ENCODE peak calls at places on chromosome 17, in nine cellular contexts. One of them, this sample, is unnamed.

GRCh38 chr17:7109461-7110322 is 4.9 kb downstream of the ASGR2 start:
- ATAC-seq in psoas muscle: no peak
- ATAC-seq in activated naive CD8-positive, alpha-beta T cell treated with anti-CD3 and anti-CD28 coated beads, Interleukin-2, amount 10 ng/mL, durations not matched to agents 7 days and 5 days: no peak
- ATAC-seq in left lung: no peak
- ATAC-seq in Right ventricle myocardium inferior: no peak
- ATAC-seq in CD4-positive, alpha-beta T cell: no peak
- ATAC-seq in heart left ventricle: no peak
- ATAC-seq in T-helper 17 cell: no peak
- ATAC-seq in left cardiac atrium: no peak
- ATAC-seq in this sample: no peak

GRCh38 chr17:9329251-9329921 is 246.2 kb downstream of the STX8 start:
- ATAC-seq in psoas muscle: peak; percentile 52
- ATAC-seq in activated naive CD8-positive, alpha-beta T cell treated with anti-CD3 and anti-CD28 coated beads, Interleukin-2, amount 10 ng/mL, durations not matched to agents 7 days and 5 days: no peak
- ATAC-seq in left lung: no peak
- ATAC-seq in Right ventricle myocardium inferior: no peak
- ATAC-seq in CD4-positive, alpha-beta T cell: no peak
- ATAC-seq in heart left ventricle: peak; percentile 89
- ATAC-seq in T-helper 17 cell: no peak
- ATAC-seq in left cardiac atrium: no peak
- ATAC-seq in this sample: no peak

GRCh38 chr17:40443988-40444899 is 994 bp downstream of the IGFBP4 start:
- ATAC-seq in psoas muscle: no peak
- ATAC-seq in activated naive CD8-positive, alpha-beta T cell treated with anti-CD3 and anti-CD28 coated beads, Interleukin-2, amount 10 ng/mL, durations not matched to agents 7 days and 5 days: peak; percentile 8
- ATAC-seq in left lung: no peak
- ATAC-seq in Right ventricle myocardium inferior: no peak
- ATAC-seq in CD4-positive, alpha-beta T cell: peak; percentile 9
- ATAC-seq in heart left ventricle: no peak
- ATAC-seq in T-helper 17 cell: peak; percentile 20
- ATAC-seq in left cardiac atrium: no peak
- ATAC-seq in this sample: no peak

GRCh38 chr17:55524440-55525220 is 13.4 kb upstream of the SMIM36 start:
- ATAC-seq in psoas muscle: no peak
- ATAC-seq in activated naive CD8-positive, alpha-beta T cell treated with anti-CD3 and anti-CD28 coated beads, Interleukin-2, amount 10 ng/mL, durations not matched to agents 7 days and 5 days: no peak
- ATAC-seq in left lung: no peak
- ATAC-seq in Right ventricle myocardium inferior: no peak
- ATAC-seq in CD4-positive, alpha-beta T cell: no peak
- ATAC-seq in heart left ventricle: no peak
- ATAC-seq in T-helper 17 cell: no peak
- ATAC-seq in left cardiac atrium: no peak
- ATAC-seq in this sample: no peak

GRCh38 chr17:1865252-1866037 is 35.6 kb downstream of the RPA1 start:
- ATAC-seq in psoas muscle: peak; percentile 44
- ATAC-seq in activated naive CD8-positive, alpha-beta T cell treated with anti-CD3 and anti-CD28 coated beads, Interleukin-2, amount 10 ng/mL, durations not matched to agents 7 days and 5 days: peak; percentile 37
- ATAC-seq in left lung: peak; percentile 85
- ATAC-seq in Right ventricle myocardium inferior: no peak
- ATAC-seq in CD4-positive, alpha-beta T cell: peak; percentile 70
- ATAC-seq in heart left ventricle: peak; percentile 51
- ATAC-seq in T-helper 17 cell: peak; percentile 68
- ATAC-seq in left cardiac atrium: no peak
- ATAC-seq in this sample: no peak

GRCh38 chr17:70059649-70060048 is 15.4 kb upstream of the KCNJ16 start:
- ATAC-seq in psoas muscle: no peak
- ATAC-seq in activated naive CD8-positive, alpha-beta T cell treated with anti-CD3 and anti-CD28 coated beads, Interleukin-2, amount 10 ng/mL, durations not matched to agents 7 days and 5 days: no peak
- ATAC-seq in left lung: no peak
- ATAC-seq in Right ventricle myocardium inferior: no peak
- ATAC-seq in CD4-positive, alpha-beta T cell: no peak
- ATAC-seq in heart left ventricle: peak; percentile 59
- ATAC-seq in T-helper 17 cell: no peak
- ATAC-seq in left cardiac atrium: no peak
- ATAC-seq in this sample: no peak

GRCh38 chr17:11901901-11902300 is 95.4 kb downstream of the ZNF18 start:
- ATAC-seq in psoas muscle: no peak
- ATAC-seq in activated naive CD8-positive, alpha-beta T cell treated with anti-CD3 and anti-CD28 coated beads, Interleukin-2, amount 10 ng/mL, durations not matched to agents 7 days and 5 days: no peak
- ATAC-seq in left lung: no peak
- ATAC-seq in Right ventricle myocardium inferior: no peak
- ATAC-seq in CD4-positive, alpha-beta T cell: no peak
- ATAC-seq in heart left ventricle: no peak
- ATAC-seq in T-helper 17 cell: no peak
- ATAC-seq in left cardiac atrium: no peak
- ATAC-seq in this sample: no peak

GRCh38 chr17:73639322-73639721 is 4.9 kb downstream of the SDK2 start:
- ATAC-seq in psoas muscle: no peak
- ATAC-seq in activated naive CD8-positive, alpha-beta T cell treated with anti-CD3 and anti-CD28 coated beads, Interleukin-2, amount 10 ng/mL, durations not matched to agents 7 days and 5 days: no peak
- ATAC-seq in left lung: no peak
- ATAC-seq in Right ventricle myocardium inferior: no peak
- ATAC-seq in CD4-positive, alpha-beta T cell: no peak
- ATAC-seq in heart left ventricle: no peak
- ATAC-seq in T-helper 17 cell: no peak
- ATAC-seq in left cardiac atrium: no peak
- ATAC-seq in this sample: no peak

GRCh38 chr17:62626719-62627218 is 701 bp upstream of the MRC2 start:
- ATAC-seq in psoas muscle: peak; percentile 33
- ATAC-seq in activated naive CD8-positive, alpha-beta T cell treated with anti-CD3 and anti-CD28 coated beads, Interleukin-2, amount 10 ng/mL, durations not matched to agents 7 days and 5 days: no peak
- ATAC-seq in left lung: peak; percentile 53
- ATAC-seq in Right ventricle myocardium inferior: peak; percentile 71
- ATAC-seq in CD4-positive, alpha-beta T cell: no peak
- ATAC-seq in heart left ventricle: peak; percentile 64
- ATAC-seq in T-helper 17 cell: no peak
- ATAC-seq in left cardiac atrium: peak; percentile 60
- ATAC-seq in this sample: peak; percentile 73

GRCh38 chr17:41131979-41132378 is 8.0 kb upstream of the KRTAP4-12 start:
- ATAC-seq in psoas muscle: no peak
- ATAC-seq in activated naive CD8-positive, alpha-beta T cell treated with anti-CD3 and anti-CD28 coated beads, Interleukin-2, amount 10 ng/mL, durations not matched to agents 7 days and 5 days: no peak
- ATAC-seq in left lung: no peak
- ATAC-seq in Right ventricle myocardium inferior: no peak
- ATAC-seq in CD4-positive, alpha-beta T cell: no peak
- ATAC-seq in heart left ventricle: no peak
- ATAC-seq in T-helper 17 cell: no peak
- ATAC-seq in left cardiac atrium: no peak
- ATAC-seq in this sample: no peak

GRCh38 chr17:59423137-59423703 is 91.8 kb downstream of the YPEL2 start:
- ATAC-seq in psoas muscle: peak; percentile 90
- ATAC-seq in activated naive CD8-positive, alpha-beta T cell treated with anti-CD3 and anti-CD28 coated beads, Interleukin-2, amount 10 ng/mL, durations not matched to agents 7 days and 5 days: no peak
- ATAC-seq in left lung: peak; percentile 61
- ATAC-seq in Right ventricle myocardium inferior: peak; percentile 62
- ATAC-seq in CD4-positive, alpha-beta T cell: no peak
- ATAC-seq in heart left ventricle: peak; percentile 78
- ATAC-seq in T-helper 17 cell: no peak
- ATAC-seq in left cardiac atrium: peak; percentile 60
- ATAC-seq in this sample: peak; percentile 69

GRCh38 chr17:17680477-17681186 is 626 bp upstream of the RAI1 start:
- ATAC-seq in psoas muscle: no peak
- ATAC-seq in activated naive CD8-positive, alpha-beta T cell treated with anti-CD3 and anti-CD28 coated beads, Interleukin-2, amount 10 ng/mL, durations not matched to agents 7 days and 5 days: no peak
- ATAC-seq in left lung: no peak
- ATAC-seq in Right ventricle myocardium inferior: no peak
- ATAC-seq in CD4-positive, alpha-beta T cell: no peak
- ATAC-seq in heart left ventricle: no peak
- ATAC-seq in T-helper 17 cell: no peak
- ATAC-seq in left cardiac atrium: no peak
- ATAC-seq in this sample: no peak

GRCh38 chr17:28864991-28865849 is 10.4 kb downstream of the ERAL1 start:
- ATAC-seq in psoas muscle: no peak
- ATAC-seq in activated naive CD8-positive, alpha-beta T cell treated with anti-CD3 and anti-CD28 coated beads, Interleukin-2, amount 10 ng/mL, durations not matched to agents 7 days and 5 days: no peak
- ATAC-seq in left lung: no peak
- ATAC-seq in Right ventricle myocardium inferior: no peak
- ATAC-seq in CD4-positive, alpha-beta T cell: no peak
- ATAC-seq in heart left ventricle: peak; percentile 36
- ATAC-seq in T-helper 17 cell: no peak
- ATAC-seq in left cardiac atrium: no peak
- ATAC-seq in this sample: peak; percentile 25

GRCh38 chr17:49708515-49709161 is 874 bp upstream of the SLC35B1 start:
- ATAC-seq in psoas muscle: no peak
- ATAC-seq in activated naive CD8-positive, alpha-beta T cell treated with anti-CD3 and anti-CD28 coated beads, Interleukin-2, amount 10 ng/mL, durations not matched to agents 7 days and 5 days: no peak
- ATAC-seq in left lung: peak; percentile 1
- ATAC-seq in Right ventricle myocardium inferior: no peak
- ATAC-seq in CD4-positive, alpha-beta T cell: peak; percentile 7
- ATAC-seq in heart left ventricle: no peak
- ATAC-seq in T-helper 17 cell: peak; percentile 11
- ATAC-seq in left cardiac atrium: no peak
- ATAC-seq in this sample: peak; percentile 1

GRCh38 chr17:81465912-81466311 is 46.7 kb downstream of the ACTG1 start:
- ATAC-seq in psoas muscle: no peak
- ATAC-seq in activated naive CD8-positive, alpha-beta T cell treated with anti-CD3 and anti-CD28 coated beads, Interleukin-2, amount 10 ng/mL, durations not matched to agents 7 days and 5 days: no peak
- ATAC-seq in left lung: no peak
- ATAC-seq in Right ventricle myocardium inferior: no peak
- ATAC-seq in CD4-positive, alpha-beta T cell: no peak
- ATAC-seq in heart left ventricle: no peak
- ATAC-seq in T-helper 17 cell: no peak
- ATAC-seq in left cardiac atrium: no peak
- ATAC-seq in this sample: no peak

GRCh38 chr17:74156878-74157277 is 46.6 kb upstream of the RPL38 start:
- ATAC-seq in psoas muscle: no peak
- ATAC-seq in activated naive CD8-positive, alpha-beta T cell treated with anti-CD3 and anti-CD28 coated beads, Interleukin-2, amount 10 ng/mL, durations not matched to agents 7 days and 5 days: no peak
- ATAC-seq in left lung: no peak
- ATAC-seq in Right ventricle myocardium inferior: no peak
- ATAC-seq in CD4-positive, alpha-beta T cell: no peak
- ATAC-seq in heart left ventricle: no peak
- ATAC-seq in T-helper 17 cell: no peak
- ATAC-seq in left cardiac atrium: no peak
- ATAC-seq in this sample: no peak

GRCh38 chr17:10772425-10773380 is 31.2 kb downstream of the TMEM238L start:
- ATAC-seq in psoas muscle: no peak
- ATAC-seq in activated naive CD8-positive, alpha-beta T cell treated with anti-CD3 and anti-CD28 coated beads, Interleukin-2, amount 10 ng/mL, durations not matched to agents 7 days and 5 days: no peak
- ATAC-seq in left lung: peak; percentile 50
- ATAC-seq in Right ventricle myocardium inferior: no peak
- ATAC-seq in CD4-positive, alpha-beta T cell: no peak
- ATAC-seq in heart left ventricle: no peak
- ATAC-seq in T-helper 17 cell: no peak
- ATAC-seq in left cardiac atrium: no peak
- ATAC-seq in this sample: no peak

GRCh38 chr17:51668963-51669246 is 408.6 kb downstream of the UTP18 start:
- ATAC-seq in psoas muscle: no peak
- ATAC-seq in activated naive CD8-positive, alpha-beta T cell treated with anti-CD3 and anti-CD28 coated beads, Interleukin-2, amount 10 ng/mL, durations not matched to agents 7 days and 5 days: no peak
- ATAC-seq in left lung: no peak
- ATAC-seq in Right ventricle myocardium inferior: no peak
- ATAC-seq in CD4-positive, alpha-beta T cell: no peak
- ATAC-seq in heart left ventricle: no peak
- ATAC-seq in T-helper 17 cell: no peak
- ATAC-seq in left cardiac atrium: no peak
- ATAC-seq in this sample: no peak

GRCh38 chr17:39924691-39925055 is 2.7 kb downstream of the ORMDL3 start:
- ATAC-seq in psoas muscle: no peak
- ATAC-seq in activated naive CD8-positive, alpha-beta T cell treated with anti-CD3 and anti-CD28 coated beads, Interleukin-2, amount 10 ng/mL, durations not matched to agents 7 days and 5 days: no peak
- ATAC-seq in left lung: no peak
- ATAC-seq in Right ventricle myocardium inferior: no peak
- ATAC-seq in CD4-positive, alpha-beta T cell: no peak
- ATAC-seq in heart left ventricle: no peak
- ATAC-seq in T-helper 17 cell: no peak
- ATAC-seq in left cardiac atrium: no peak
- ATAC-seq in this sample: no peak